ENCODE peak calls at places on chromosomes 12 and 14, in nine cellular contexts. One of them, this sample, is unnamed.

GRCh38 chr12:64452559-64453329 is 824 bp downstream of the TBK1 start:
- DNase-seq in breast epithelium: no peak
- DNase-seq in iPS DF 6.9: no peak
- DNase-seq in ovary: no peak
- DNase-seq in left ventricle myocardium inferior: no peak
- DNase-seq in neural progenitor cell: no peak
- DNase-seq in PC-3: peak
- DNase-seq in brain microvascular endothelial cell: peak
- DNase-seq in PC-9: peak
- DNase-seq in this sample: no peak

GRCh38 chr12:118059645-118060275 is 1.2 kb downstream of the WSB2 start:
- DNase-seq in breast epithelium: no peak
- DNase-seq in iPS DF 6.9: no peak
- DNase-seq in ovary: no peak
- DNase-seq in left ventricle myocardium inferior: no peak
- DNase-seq in neural progenitor cell: no peak
- DNase-seq in PC-3: peak
- DNase-seq in brain microvascular endothelial cell: no peak
- DNase-seq in PC-9: no peak
- DNase-seq in this sample: no peak

GRCh38 chr12:121295746-121296617 is 527 bp downstream of the CAMKK2 start:
- DNase-seq in breast epithelium: no peak
- DNase-seq in iPS DF 6.9: no peak
- DNase-seq in ovary: peak
- DNase-seq in left ventricle myocardium inferior: peak
- DNase-seq in neural progenitor cell: peak
- DNase-seq in PC-3: peak
- DNase-seq in brain microvascular endothelial cell: no peak
- DNase-seq in PC-9: no peak
- DNase-seq in this sample: peak

GRCh38 chr12:32522322-32523221 is 123.2 kb downstream of the FGD4 start:
- DNase-seq in breast epithelium: no peak
- DNase-seq in iPS DF 6.9: no peak
- DNase-seq in ovary: no peak
- DNase-seq in left ventricle myocardium inferior: no peak
- DNase-seq in neural progenitor cell: no peak
- DNase-seq in PC-3: no peak
- DNase-seq in brain microvascular endothelial cell: no peak
- DNase-seq in PC-9: no peak
- DNase-seq in this sample: no peak

GRCh38 chr14:58746261-58746660 is 108.5 kb downstream of the DACT1 start:
- DNase-seq in breast epithelium: no peak
- DNase-seq in iPS DF 6.9: no peak
- DNase-seq in ovary: no peak
- DNase-seq in left ventricle myocardium inferior: no peak
- DNase-seq in neural progenitor cell: no peak
- DNase-seq in PC-3: peak
- DNase-seq in brain microvascular endothelial cell: peak
- DNase-seq in PC-9: no peak
- DNase-seq in this sample: no peak

GRCh38 chr14:43042408-43042807 is 1435.7 kb downstream of the LRFN5 start:
- DNase-seq in breast epithelium: no peak
- DNase-seq in iPS DF 6.9: no peak
- DNase-seq in ovary: no peak
- DNase-seq in left ventricle myocardium inferior: no peak
- DNase-seq in neural progenitor cell: no peak
- DNase-seq in PC-3: peak
- DNase-seq in brain microvascular endothelial cell: no peak
- DNase-seq in PC-9: no peak
- DNase-seq in this sample: no peak

GRCh38 chr14:95477411-95478089 is 38.9 kb downstream of the SYNE3 start:
- DNase-seq in breast epithelium: no peak
- DNase-seq in iPS DF 6.9: no peak
- DNase-seq in ovary: no peak
- DNase-seq in left ventricle myocardium inferior: no peak
- DNase-seq in neural progenitor cell: no peak
- DNase-seq in PC-3: peak
- DNase-seq in brain microvascular endothelial cell: no peak
- DNase-seq in PC-9: no peak
- DNase-seq in this sample: no peak

GRCh38 chr12:117090816-117091711 is 8.2 kb downstream of the TESC start:
- DNase-seq in breast epithelium: no peak
- DNase-seq in iPS DF 6.9: no peak
- DNase-seq in ovary: no peak
- DNase-seq in left ventricle myocardium inferior: no peak
- DNase-seq in neural progenitor cell: no peak
- DNase-seq in PC-3: no peak
- DNase-seq in brain microvascular endothelial cell: no peak
- DNase-seq in PC-9: no peak
- DNase-seq in this sample: no peak

GRCh38 chr14:95227279-95227860 is 70.0 kb upstream of the DICER1 start:
- DNase-seq in breast epithelium: peak
- DNase-seq in iPS DF 6.9: no peak
- DNase-seq in ovary: no peak
- DNase-seq in left ventricle myocardium inferior: no peak
- DNase-seq in neural progenitor cell: no peak
- DNase-seq in PC-3: no peak
- DNase-seq in brain microvascular endothelial cell: peak
- DNase-seq in PC-9: no peak
- DNase-seq in this sample: no peak

GRCh38 chr12:82805812-82806497 is 119.2 kb downstream of the TMTC2 start:
- DNase-seq in breast epithelium: no peak
- DNase-seq in iPS DF 6.9: no peak
- DNase-seq in ovary: no peak
- DNase-seq in left ventricle myocardium inferior: no peak
- DNase-seq in neural progenitor cell: no peak
- DNase-seq in PC-3: peak
- DNase-seq in brain microvascular endothelial cell: peak
- DNase-seq in PC-9: no peak
- DNase-seq in this sample: no peak

GRCh38 chr14:104216457-104216856 is 78.1 kb downstream of the KIF26A start:
- DNase-seq in breast epithelium: no peak
- DNase-seq in iPS DF 6.9: no peak
- DNase-seq in ovary: no peak
- DNase-seq in left ventricle myocardium inferior: peak
- DNase-seq in neural progenitor cell: no peak
- DNase-seq in PC-3: no peak
- DNase-seq in brain microvascular endothelial cell: no peak
- DNase-seq in PC-9: no peak
- DNase-seq in this sample: no peak

GRCh38 chr14:21043387-21044105 is 1.4 kb downstream of the RNASE7 start:
- DNase-seq in breast epithelium: no peak
- DNase-seq in iPS DF 6.9: no peak
- DNase-seq in ovary: no peak
- DNase-seq in left ventricle myocardium inferior: no peak
- DNase-seq in neural progenitor cell: no peak
- DNase-seq in PC-3: no peak
- DNase-seq in brain microvascular endothelial cell: no peak
- DNase-seq in PC-9: no peak
- DNase-seq in this sample: no peak

GRCh38 chr12:55072093-55072492 is 52.3 kb downstream of the NEUROD4 start:
- DNase-seq in breast epithelium: no peak
- DNase-seq in iPS DF 6.9: peak
- DNase-seq in ovary: no peak
- DNase-seq in left ventricle myocardium inferior: peak
- DNase-seq in neural progenitor cell: peak
- DNase-seq in PC-3: peak
- DNase-seq in brain microvascular endothelial cell: no peak
- DNase-seq in PC-9: peak
- DNase-seq in this sample: no peak

GRCh38 chr14:76352639-76353281 is 23.2 kb upstream of the ESRRB start:
- DNase-seq in breast epithelium: no peak
- DNase-seq in iPS DF 6.9: no peak
- DNase-seq in ovary: peak
- DNase-seq in left ventricle myocardium inferior: peak
- DNase-seq in neural progenitor cell: peak
- DNase-seq in PC-3: peak
- DNase-seq in brain microvascular endothelial cell: peak
- DNase-seq in PC-9: peak
- DNase-seq in this sample: no peak

GRCh38 chr14:53517276-53517960 is 364.3 kb upstream of the DDHD1 start:
- DNase-seq in breast epithelium: no peak
- DNase-seq in iPS DF 6.9: no peak
- DNase-seq in ovary: no peak
- DNase-seq in left ventricle myocardium inferior: no peak
- DNase-seq in neural progenitor cell: no peak
- DNase-seq in PC-3: no peak
- DNase-seq in brain microvascular endothelial cell: peak
- DNase-seq in PC-9: no peak
- DNase-seq in this sample: no peak

GRCh38 chr12:1836854-1837411 is 16.6 kb downstream of the LRTM2 start:
- DNase-seq in breast epithelium: peak
- DNase-seq in iPS DF 6.9: no peak
- DNase-seq in ovary: no peak
- DNase-seq in left ventricle myocardium inferior: no peak
- DNase-seq in neural progenitor cell: peak
- DNase-seq in PC-3: peak
- DNase-seq in brain microvascular endothelial cell: no peak
- DNase-seq in PC-9: peak
- DNase-seq in this sample: peak

GRCh38 chr14:96139879-96140278 is 64.8 kb upstream of the BDKRB2 start:
- DNase-seq in breast epithelium: no peak
- DNase-seq in iPS DF 6.9: no peak
- DNase-seq in ovary: no peak
- DNase-seq in left ventricle myocardium inferior: no peak
- DNase-seq in neural progenitor cell: no peak
- DNase-seq in PC-3: no peak
- DNase-seq in brain microvascular endothelial cell: no peak
- DNase-seq in PC-9: no peak
- DNase-seq in this sample: no peak

GRCh38 chr12:114006482-114007425 is 40.6 kb upstream of the RBM19 start:
- DNase-seq in breast epithelium: no peak
- DNase-seq in iPS DF 6.9: no peak
- DNase-seq in ovary: no peak
- DNase-seq in left ventricle myocardium inferior: no peak
- DNase-seq in neural progenitor cell: no peak
- DNase-seq in PC-3: no peak
- DNase-seq in brain microvascular endothelial cell: no peak
- DNase-seq in PC-9: no peak
- DNase-seq in this sample: no peak

GRCh38 chr12:1947081-1947480 is 28.6 kb upstream of the CACNA2D4 start:
- DNase-seq in breast epithelium: no peak
- DNase-seq in iPS DF 6.9: no peak
- DNase-seq in ovary: no peak
- DNase-seq in left ventricle myocardium inferior: no peak
- DNase-seq in neural progenitor cell: no peak
- DNase-seq in PC-3: no peak
- DNase-seq in brain microvascular endothelial cell: peak
- DNase-seq in PC-9: no peak
- DNase-seq in this sample: no peak

GRCh38 chr12:16526693-16527092 is 79.3 kb downstream of the LMO3 start:
- DNase-seq in breast epithelium: no peak
- DNase-seq in iPS DF 6.9: no peak
- DNase-seq in ovary: no peak
- DNase-seq in left ventricle myocardium inferior: no peak
- DNase-seq in neural progenitor cell: no peak
- DNase-seq in PC-3: peak
- DNase-seq in brain microvascular endothelial cell: peak
- DNase-seq in PC-9: no peak
- DNase-seq in this sample: no peak

GRCh38 chr14:34711169-34711568 is 3.2 kb downstream of the CFL2 start:
- DNase-seq in breast epithelium: no peak
- DNase-seq in iPS DF 6.9: no peak
- DNase-seq in ovary: no peak
- DNase-seq in left ventricle myocardium inferior: no peak
- DNase-seq in neural progenitor cell: no peak
- DNase-seq in PC-3: peak
- DNase-seq in brain microvascular endothelial cell: peak
- DNase-seq in PC-9: no peak
- DNase-seq in this sample: no peak
- H3K27ac ChIP-seq in breast epithelium: no peak
- H3K27ac ChIP-seq in iPS DF 6.9: no peak
- H3K27ac ChIP-seq in ovary: no peak
- H3K27ac ChIP-seq in left ventricle myocardium inferior: peak
- H3K27ac ChIP-seq in neural progenitor cell: no peak
- H3K27ac ChIP-seq in PC-3: no peak
- H3K27ac ChIP-seq in brain microvascular endothelial cell: peak
- H3K27ac ChIP-seq in PC-9: no peak
- H3K27ac ChIP-seq in this sample: peak

GRCh38 chr12:109115758-109116610 is at the start of gene ACACB:
- DNase-seq in breast epithelium: no peak
- DNase-seq in iPS DF 6.9: no peak
- DNase-seq in ovary: peak
- DNase-seq in left ventricle myocardium inferior: peak
- DNase-seq in neural progenitor cell: peak
- DNase-seq in PC-3: no peak
- DNase-seq in brain microvascular endothelial cell: no peak
- DNase-seq in PC-9: no peak
- DNase-seq in this sample: peak
- H3K27ac ChIP-seq in breast epithelium: peak
- H3K27ac ChIP-seq in iPS DF 6.9: no peak
- H3K27ac ChIP-seq in ovary: no peak
- H3K27ac ChIP-seq in left ventricle myocardium inferior: peak
- H3K27ac ChIP-seq in neural progenitor cell: peak
- H3K27ac ChIP-seq in PC-3: no peak
- H3K27ac ChIP-seq in brain microvascular endothelial cell: no peak
- H3K27ac ChIP-seq in PC-9: no peak
- H3K27ac ChIP-seq in this sample: peak

GRCh38 chr12:130700492-130701401 is 15.4 kb downstream of the RIMBP2 start:
- DNase-seq in breast epithelium: no peak
- DNase-seq in iPS DF 6.9: no peak
- DNase-seq in ovary: no peak
- DNase-seq in left ventricle myocardium inferior: no peak
- DNase-seq in neural progenitor cell: no peak
- DNase-seq in PC-3: no peak
- DNase-seq in brain microvascular endothelial cell: no peak
- DNase-seq in PC-9: no peak
- DNase-seq in this sample: no peak
- H3K27ac ChIP-seq in breast epithelium: no peak
- H3K27ac ChIP-seq in iPS DF 6.9: no peak
- H3K27ac ChIP-seq in ovary: no peak
- H3K27ac ChIP-seq in left ventricle myocardium inferior: no peak
- H3K27ac ChIP-seq in neural progenitor cell: no peak
- H3K27ac ChIP-seq in PC-3: no peak
- H3K27ac ChIP-seq in brain microvascular endothelial cell: no peak
- H3K27ac ChIP-seq in PC-9: no peak
- H3K27ac ChIP-seq in this sample: no peak

DNA sequence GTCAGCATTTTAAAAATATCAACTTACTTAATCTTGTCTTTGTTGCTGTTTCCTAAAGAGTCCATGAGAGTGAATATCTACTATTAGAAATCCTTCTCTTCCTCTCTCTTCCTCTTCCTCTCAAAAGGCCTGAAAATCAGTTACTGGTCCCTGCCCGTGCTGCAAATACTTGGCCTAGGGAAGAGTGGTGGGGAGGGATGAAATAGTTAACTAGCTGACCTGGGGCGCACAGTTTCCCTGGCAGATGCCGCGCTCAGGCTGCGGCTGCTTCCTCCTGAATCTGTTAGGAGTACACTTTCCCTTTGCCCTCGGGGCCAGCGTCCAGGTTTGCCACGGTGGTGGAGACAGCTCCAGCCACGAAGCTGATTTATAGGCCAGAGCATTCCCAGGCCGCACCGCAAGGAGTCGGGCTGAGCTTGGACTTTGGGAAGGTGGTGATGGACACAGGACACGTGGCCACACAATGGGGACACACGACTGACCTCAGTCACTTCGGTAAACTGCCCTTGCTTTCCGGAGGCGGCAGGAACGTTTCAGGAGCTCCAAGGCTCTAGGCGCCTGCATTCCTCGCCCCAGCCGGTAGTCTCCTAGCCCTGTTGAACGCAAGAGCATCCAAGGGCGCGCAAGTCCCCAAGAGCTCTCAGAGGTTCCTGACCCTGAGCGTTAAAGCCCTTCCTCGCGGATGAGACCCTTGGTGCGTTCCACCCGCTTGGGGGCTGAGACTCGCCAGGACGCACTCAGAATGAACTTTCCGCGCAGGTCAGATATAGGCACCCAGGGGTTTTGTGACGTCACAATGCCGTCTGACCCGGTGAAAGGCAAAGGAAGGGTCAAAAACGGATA is 7.1 kb upstream of the ASCL1 start:
- DNase-seq in breast epithelium: no peak
- DNase-seq in iPS DF 6.9: no peak
- DNase-seq in ovary: no peak
- DNase-seq in left ventricle myocardium inferior: no peak
- DNase-seq in neural progenitor cell: peak
- DNase-seq in PC-3: no peak
- DNase-seq in brain microvascular endothelial cell: no peak
- DNase-seq in PC-9: no peak
- DNase-seq in this sample: no peak
- H3K27ac ChIP-seq in breast epithelium: no peak
- H3K27ac ChIP-seq in iPS DF 6.9: no peak
- H3K27ac ChIP-seq in ovary: no peak
- H3K27ac ChIP-seq in left ventricle myocardium inferior: no peak
- H3K27ac ChIP-seq in neural progenitor cell: no peak
- H3K27ac ChIP-seq in PC-3: no peak
- H3K27ac ChIP-seq in brain microvascular endothelial cell: no peak
- H3K27ac ChIP-seq in PC-9: no peak
- H3K27ac ChIP-seq in this sample: no peak

This sample was measured in caudate nucleus.